ENCODE peak calls at places on chromosomes 11 and 22, in eight cellular contexts. P is astrocyte; R is nephron progenitor cell; K is esophagus squamous epithelium; G is fibroblast of mammary gland; X is IMR-90; F is right lobe of liver; D is CD4-positive, alpha-beta T cell. I is an unnamed sample.

GRCh38 chr22:19352217-19352616 is 60.7 kb upstream of the CLTCL1 start:
- DNase-seq in P (no peak), R (no peak), K (no peak), G (no peak), X (no peak), F (no peak), D (no peak), I (no peak)

GRCh38 chr11:113540416-113541330 is 65.5 kb upstream of the DRD2 start:
- DNase-seq in P (no peak), R (no peak), K (no peak), G (no peak), X (no peak), F (no peak), D (no peak), I (no peak)

GRCh38 chr11:70788247-70789022 is 390.1 kb downstream of the CTTN start:
- DNase-seq in P (peak), R (no peak), K (no peak), G (peak), X (peak), F (no peak), D (no peak), I (peak)

GRCh38 chr22:17974703-17975372 is 49.5 kb downstream of the MICAL3 start:
- DNase-seq in P (no peak), R (no peak), K (no peak), G (no peak), X (no peak), F (no peak), D (no peak), I (no peak)

GRCh38 chr11:86617502-86617901 is 54.9 kb downstream of the ME3 start:
- DNase-seq in P (peak), R (no peak), K (no peak), G (no peak), X (peak), F (no peak), D (no peak), I (no peak)

GRCh38 chr11:77446911-77447629 is 26.8 kb downstream of the PAK1 start:
- DNase-seq in P (peak), R (no peak), K (no peak), G (no peak), X (no peak), F (no peak), D (no peak), I (no peak)

GRCh38 chr11:1055109-1055703 is 18.7 kb upstream of the MUC6 start:
- DNase-seq in P (no peak), R (peak), K (no peak), G (no peak), X (no peak), F (no peak), D (no peak), I (no peak)

GRCh38 chr22:46057762-46058420 is 80.9 kb upstream of the WNT7B start:
- DNase-seq in P (peak), R (no peak), K (no peak), G (peak), X (no peak), F (peak), D (no peak), I (no peak)

GRCh38 chr22:26743149-26743548 is 85.8 kb downstream of the MIAT start:
- DNase-seq in P (no peak), R (no peak), K (no peak), G (no peak), X (no peak), F (no peak), D (no peak), I (no peak)

GRCh38 chr11:102849319-102849718 is 5.9 kb upstream of the MMP3 start:
- DNase-seq in P (peak), R (no peak), K (no peak), G (peak), X (peak), F (no peak), D (no peak), I (no peak)

GRCh38 chr11:86155210-86155844 is 86.4 kb upstream of the PICALM start:
- DNase-seq in P (no peak), R (no peak), K (no peak), G (no peak), X (no peak), F (no peak), D (no peak), I (no peak)

GRCh38 chr11:32962016-32962415 is 53.7 kb upstream of the DEPDC7 start:
- DNase-seq in P (peak), R (no peak), K (no peak), G (peak), X (peak), F (no peak), D (no peak), I (no peak)

GRCh38 chr11:110362916-110363574 is 66.6 kb upstream of the RDX start:
- DNase-seq in P (no peak), R (peak), K (no peak), G (no peak), X (no peak), F (peak), D (no peak), I (peak)

GRCh38 chr11:86524603-86525352 is 147.6 kb downstream of the ME3 start:
- DNase-seq in P (peak), R (no peak), K (no peak), G (peak), X (peak), F (no peak), D (no peak), I (no peak)

GRCh38 chr11:130979386-130979972 is 63.2 kb upstream of the SNX19 start:
- DNase-seq in P (peak), R (no peak), K (no peak), G (peak), X (peak), F (no peak), D (no peak), I (no peak)

GRCh38 chr11:50267851-50268250 is 235.2 kb downstream of the OR4C45 start:
- DNase-seq in P (no peak), R (no peak), K (no peak), G (no peak), X (no peak), F (no peak), D (no peak), I (no peak)

GRCh38 chr11:86062719-86063118 is 6.2 kb downstream of the PICALM start:
- DNase-seq in P (peak), R (no peak), K (no peak), G (peak), X (no peak), F (no peak), D (no peak), I (no peak)

GRCh38 chr11:86192858-86193257 is 51.7 kb upstream of the EED start:
- DNase-seq in P (no peak), R (no peak), K (no peak), G (no peak), X (no peak), F (no peak), D (no peak), I (no peak)

GRCh38 chr22:48613566-48614200 is 1214.0 kb downstream of the BRD1 start:
- DNase-seq in P (no peak), R (no peak), K (no peak), G (no peak), X (no peak), F (no peak), D (no peak), I (no peak)

GRCh38 chr11:27041141-27041869 is 690 bp downstream of the BBOX1 start:
- DNase-seq in P (no peak), R (no peak), K (no peak), G (no peak), X (no peak), F (no peak), D (no peak), I (no peak)

GRCh38 chr22:39177456-39177775 is 24.9 kb upstream of the CBX7 start:
- DNase-seq in P (no peak), R (no peak), K (no peak), G (no peak), X (no peak), F (no peak), D (no peak), I (no peak)

GRCh38 chr22:40401532-40401931 is 31.1 kb downstream of the SGSM3 start:
- DNase-seq in P (no peak), R (no peak), K (no peak), G (no peak), X (no peak), F (peak), D (peak), I (no peak)

GRCh38 chr11:118086913-118087768 is at the start of gene SMIM35:
- DNase-seq in P (no peak), R (no peak), K (no peak), G (no peak), X (no peak), F (no peak), D (no peak), I (no peak)

GRCh38 chr11:129425214-129425613 is 49.6 kb downstream of the BARX2 start:
- DNase-seq in P (no peak), R (no peak), K (no peak), G (no peak), X (no peak), F (no peak), D (no peak), I (no peak)

GRCh38 chr11:105619556-105619955 is 9.7 kb downstream of the GRIA4 start:
- DNase-seq in P (no peak), R (no peak), K (no peak), G (no peak), X (no peak), F (no peak), D (no peak), I (no peak)

GRCh38 chr11:127066426-127067090 is 66.0 kb upstream of the KIRREL3 start:
- DNase-seq in P (no peak), R (no peak), K (no peak), G (no peak), X (no peak), F (no peak), D (no peak), I (no peak)

DNA sequence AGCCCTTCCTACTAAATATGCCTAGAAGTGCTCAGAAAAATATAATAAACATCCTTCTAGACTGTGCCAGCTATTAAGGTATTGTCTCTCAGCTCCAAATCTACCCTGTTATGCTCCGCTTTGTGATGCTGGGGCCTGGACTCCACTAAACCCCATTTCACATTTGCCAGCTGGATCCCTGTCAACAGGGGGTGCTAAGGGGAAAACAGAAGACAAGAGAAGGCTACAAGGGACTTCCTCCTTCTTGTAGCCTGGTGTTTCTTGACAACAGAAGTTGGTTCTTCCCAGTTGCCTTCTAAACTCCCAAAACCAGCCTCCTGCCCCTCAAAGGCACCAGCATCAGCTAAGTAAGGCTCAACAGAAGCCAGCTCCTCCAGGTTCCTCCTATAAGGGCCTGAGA is 5.2 kb downstream of the NUMA1 start:
- DNase-seq in P (no peak), R (no peak), K (no peak), G (no peak), X (no peak), F (no peak), D (no peak), I (peak)
- TF ChIP-seq CTCF in P (no peak), R (no peak), K (no peak), G (no peak), X (peak), F (no peak), D (no peak), I (no peak)

GRCh38 chr11:119694334-119694733 is 34.7 kb downstream of the NECTIN1 start:
- DNase-seq in P (peak), R (no peak), K (no peak), G (no peak), X (no peak), F (peak), D (no peak), I (no peak)
- TF ChIP-seq CTCF in P (no peak), R (no peak), K (no peak), G (no peak), X (no peak), F (peak), D (no peak), I (no peak)

GRCh38 chr22:37768273-37768672 is 39.5 kb upstream of the GCAT start:
- DNase-seq in P (no peak), R (no peak), K (no peak), G (no peak), X (no peak), F (no peak), D (no peak), I (no peak)
- TF ChIP-seq CTCF in P (peak), R (peak), K (peak), G (peak), X (peak), F (no peak), D (no peak), I (peak)

DNA sequence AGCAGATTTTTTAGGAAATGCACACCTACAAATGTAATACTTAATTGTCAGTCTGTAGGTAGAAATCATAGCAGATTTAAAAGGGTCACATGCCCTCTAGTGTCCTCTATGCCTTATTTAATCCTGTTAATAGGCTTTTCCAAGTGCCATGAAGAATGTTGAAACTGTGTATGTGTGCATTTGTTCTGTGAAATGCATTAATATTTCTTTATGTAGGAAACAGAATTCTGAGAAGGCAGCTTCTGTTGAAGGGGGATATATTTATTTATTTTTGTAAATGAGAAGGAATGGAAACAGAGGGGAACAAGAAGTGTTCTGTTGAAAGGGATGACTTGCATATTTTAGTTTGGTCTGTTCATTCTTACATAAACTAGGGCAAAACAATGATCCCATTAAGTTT is 51.0 kb downstream of the SVIP start:
- DNase-seq in P (no peak), R (no peak), K (no peak), G (no peak), X (no peak), F (no peak), D (no peak), I (no peak)
- TF ChIP-seq CTCF in P (no peak), R (no peak), K (no peak), G (no peak), X (no peak), F (peak), D (no peak), I (no peak)

I was measured in Calu3.